ENCODE peak calls at places on chromosomes 6 and 20, in five cellular contexts. J is GM23248, S is mammary epithelial cell, Q is mesendoderm, F is K562. B is an unnamed sample.

GRCh38 chr20:42193119-42193518 is 574.9 kb upstream of the CHD6 start:
- DNase-seq in J (no peak), S (no peak), Q (no peak), F (no peak), B (no peak)

GRCh38 chr6:17354700-17355403 is 38.5 kb upstream of the CAP2 start:
- DNase-seq in J (peak), S (no peak), Q (no peak), F (no peak), B (peak)

GRCh38 chr20:37956099-37956498 is 53.2 kb downstream of the VSTM2L start:
- DNase-seq in J (no peak), S (no peak), Q (no peak), F (no peak), B (no peak)

GRCh38 chr6:8085053-8085511 is 17.3 kb downstream of the EEF1E1 start:
- DNase-seq in J (peak), S (peak), Q (peak), F (no peak), B (peak)

GRCh38 chr6:157144861-157145260 is 178.5 kb downstream of the TMEM242 start:
- DNase-seq in J (no peak), S (no peak), Q (no peak), F (no peak), B (no peak)

GRCh38 chr6:161498359-161498758 is 224.5 kb upstream of the AGPAT4 start:
- DNase-seq in J (peak), S (peak), Q (peak), F (peak), B (peak)

GRCh38 chr6:52993461-52993860 is 1.6 kb downstream of the GSTA4 start:
- DNase-seq in J (peak), S (no peak), Q (no peak), F (no peak), B (peak)

GRCh38 chr6:6287415-6287814 is 33.0 kb downstream of the F13A1 start:
- DNase-seq in J (no peak), S (no peak), Q (no peak), F (no peak), B (no peak)

GRCh38 chr6:156866181-156866862 is 89.1 kb downstream of the ARID1B start:
- DNase-seq in J (no peak), S (peak), Q (peak), F (no peak), B (peak)

GRCh38 chr6:36786055-36786675 is 53.1 kb downstream of the CPNE5 start:
- DNase-seq in J (no peak), S (no peak), Q (no peak), F (peak), B (no peak)

GRCh38 chr6:116975600-116975999 is 98.6 kb downstream of the RFX6 start:
- DNase-seq in J (peak), S (peak), Q (no peak), F (no peak), B (no peak)

GRCh38 chr20:40634891-40635290 is 54.1 kb downstream of the MAFB start:
- DNase-seq in J (no peak), S (no peak), Q (no peak), F (no peak), B (no peak)

GRCh38 chr6:2531426-2532208 is 219.1 kb downstream of the MYLK4 start:
- DNase-seq in J (peak), S (peak), Q (no peak), F (no peak), B (peak)

GRCh38 chr20:539236-539635 is 4.4 kb downstream of the CSNK2A1 start:
- DNase-seq in J (no peak), S (no peak), Q (peak), F (no peak), B (no peak)

GRCh38 chr6:14661188-14661587 is 543.6 kb downstream of the CD83 start:
- DNase-seq in J (no peak), S (peak), Q (no peak), F (no peak), B (no peak)

GRCh38 chr6:136036601-136037000 is 185.1 kb downstream of the PDE7B start:
- DNase-seq in J (no peak), S (no peak), Q (no peak), F (no peak), B (peak)

GRCh38 chr6:3526962-3527796 is 70.3 kb upstream of the SLC22A23 start:
- DNase-seq in J (no peak), S (peak), Q (no peak), F (no peak), B (no peak)

GRCh38 chr6:165894228-165894825 is 231.3 kb upstream of the PDE10A start:
- DNase-seq in J (no peak), S (no peak), Q (no peak), F (no peak), B (no peak)

DNA sequence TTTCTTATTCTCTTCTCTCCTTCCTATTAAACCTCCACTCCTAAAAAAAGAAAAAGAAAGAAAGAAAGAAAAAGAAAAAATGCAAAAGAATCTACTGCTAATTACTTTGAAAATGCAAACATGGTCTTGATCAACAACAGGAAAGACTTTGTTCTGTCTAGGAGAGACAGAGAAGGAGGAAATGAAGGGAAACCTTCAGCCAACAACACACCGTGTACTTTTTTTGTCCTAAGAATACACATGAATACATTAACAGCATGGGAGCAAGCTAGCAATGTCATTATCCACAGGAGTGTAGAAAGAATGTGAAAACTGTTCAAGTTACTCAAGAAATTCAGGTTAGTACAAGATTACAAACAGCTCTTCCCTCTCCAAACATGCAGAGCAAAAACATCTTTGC is 326.4 kb downstream of the UBE3D start:
- DNase-seq in J (no peak), S (no peak), Q (no peak), F (no peak), B (no peak)
- H3K4me2 ChIP-seq in J (no peak), S (no peak), Q (no peak), F (no peak), B (no peak)

DNA sequence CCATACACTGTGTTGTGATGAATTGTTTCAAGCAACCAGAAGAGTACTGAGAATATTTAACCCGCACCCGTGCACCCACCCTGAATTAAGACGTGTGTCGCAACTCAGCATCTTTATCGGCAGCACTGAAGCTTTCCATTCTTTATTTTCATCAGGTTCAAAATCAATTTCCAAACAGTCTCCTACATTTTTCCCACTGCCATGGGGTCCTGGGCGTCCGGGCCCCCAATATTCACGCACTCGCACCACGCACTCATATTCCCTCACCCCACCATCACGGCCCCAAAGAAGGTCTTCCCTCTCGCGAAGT is 1.8 kb downstream of the LTB start:
- DNase-seq in J (no peak), S (no peak), Q (no peak), F (no peak), B (no peak)
- H3K9ac ChIP-seq in J (peak), S (peak), Q (peak), F (peak), B (no peak)

GRCh38 chr6:160277546-160277945 is 18.9 kb upstream of the SLC22A2 start:
- DNase-seq in J (no peak), S (no peak), Q (no peak), F (no peak), B (no peak)
- H3K4me3 ChIP-seq in J (no peak), S (no peak), Q (no peak), F (no peak), B (no peak)

GRCh38 chr6:170262481-170263088 is 28.3 kb downstream of the DLL1 start:
- DNase-seq in J (no peak), S (no peak), Q (no peak), F (no peak), B (no peak)

GRCh38 chr6:170258395-170258794 is 32.5 kb downstream of the DLL1 start:
- DNase-seq in J (no peak), S (no peak), Q (no peak), F (no peak), B (no peak)

GRCh38 chr6:170261643-170262480 is 29.0 kb downstream of the DLL1 start:
- DNase-seq in J (no peak), S (no peak), Q (no peak), F (no peak), B (no peak)

GRCh38 chr6:170259301-170259700 is 31.6 kb downstream of the DLL1 start:
- DNase-seq in J (no peak), S (no peak), Q (no peak), F (no peak), B (no peak)

DNA sequence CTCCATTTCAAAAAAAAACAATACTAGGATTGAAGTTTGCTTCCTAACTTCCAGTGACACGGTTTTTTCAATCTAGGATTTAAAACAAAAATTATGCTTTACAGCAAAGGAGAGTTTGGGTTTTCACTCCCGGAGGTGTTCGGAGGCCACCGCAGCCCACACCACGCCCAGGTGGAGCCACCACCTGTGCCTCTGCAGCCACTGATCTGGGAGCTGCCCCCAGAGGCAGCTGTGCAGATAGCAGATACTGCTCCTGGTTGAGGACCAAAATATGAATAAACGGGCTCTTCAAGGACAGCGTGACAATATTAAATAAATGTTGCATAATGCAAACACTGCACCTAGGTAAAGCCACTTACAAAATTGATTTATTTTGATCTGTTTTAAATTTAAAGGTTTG is 30.2 kb downstream of the DLL1 start:
- DNase-seq in J (no peak), S (no peak), Q (no peak), F (peak), B (no peak)
- H3K4me2 ChIP-seq in J (no peak), S (no peak), Q (no peak), F (no peak), B (no peak)

GRCh38 chr6:140602431-140602836 is 1228.0 kb upstream of the CITED2 start:
- DNase-seq in J (no peak), S (no peak), Q (no peak), F (no peak), B (no peak)
- H3K9ac ChIP-seq in J (no peak), S (no peak), Q (no peak), F (no peak), B (no peak)